ENCODE peak calls at places on chromosomes 3 and 15, in six cellular contexts. B is amniotic epithelial cell, Z is T-helper 2 cell, M is gastrocnemius medialis, D is A549, H is kidney. Y is an unnamed sample.

GRCh38 chr15:20642054-20642767 is 100.6 kb upstream of the GOLGA6L6 start:
- DNase-seq in B (no peak), Z (no peak), M (no peak), D (no peak), H (no peak), Y (no peak)

GRCh38 chr3:14358426-14359211 is 43.8 kb upstream of the SLC6A6 start:
- DNase-seq in B (peak), Z (no peak), M (no peak), D (no peak), H (no peak), Y (no peak)

GRCh38 chr3:159263750-159264561 is 462.1 kb downstream of the MFSD1 start:
- DNase-seq in B (peak), Z (no peak), M (no peak), D (peak), H (no peak), Y (peak)

GRCh38 chr15:39625856-39626255 is 45.0 kb downstream of the THBS1 start:
- DNase-seq in B (peak), Z (no peak), M (no peak), D (no peak), H (no peak), Y (no peak)

GRCh38 chr3:78736863-78737262 is 1030.9 kb downstream of the ROBO1 start:
- DNase-seq in B (peak), Z (no peak), M (no peak), D (no peak), H (no peak), Y (no peak)

GRCh38 chr3:58041182-58041825 is 33.1 kb downstream of the FLNB start:
- DNase-seq in B (peak), Z (no peak), M (no peak), D (no peak), H (no peak), Y (no peak)

GRCh38 chr3:5796541-5796940 is 609.0 kb downstream of the EDEM1 start:
- DNase-seq in B (no peak), Z (no peak), M (no peak), D (no peak), H (no peak), Y (no peak)

GRCh38 chr3:94811836-94812235 is 749.0 kb downstream of the NSUN3 start:
- DNase-seq in B (no peak), Z (no peak), M (no peak), D (no peak), H (no peak), Y (no peak)

GRCh38 chr3:5250467-5251195 is 63.1 kb downstream of the EDEM1 start:
- DNase-seq in B (no peak), Z (no peak), M (no peak), D (no peak), H (no peak), Y (no peak)

GRCh38 chr3:167983583-167983982 is 112.1 kb downstream of the GOLIM4 start:
- DNase-seq in B (no peak), Z (no peak), M (no peak), D (no peak), H (no peak), Y (no peak)

GRCh38 chr15:66293419-66294156 is at the start of gene DIS3L:
- DNase-seq in B (peak), Z (peak), M (peak), D (peak), H (peak), Y (peak)

GRCh38 chr15:68276668-68277067 is 877 bp upstream of the FEM1B start:
- DNase-seq in B (no peak), Z (no peak), M (no peak), D (no peak), H (no peak), Y (no peak)

GRCh38 chr15:55902975-55903374 is 90.4 kb downstream of the NEDD4 start:
- DNase-seq in B (no peak), Z (no peak), M (no peak), D (no peak), H (no peak), Y (no peak)

GRCh38 chr3:27632431-27633223 is 89.5 kb downstream of the EOMES start:
- DNase-seq in B (peak), Z (peak), M (no peak), D (peak), H (peak), Y (peak)

GRCh38 chr15:81293728-81294500 is 30.0 kb downstream of the STARD5 start:
- DNase-seq in B (no peak), Z (peak), M (no peak), D (no peak), H (no peak), Y (peak)

GRCh38 chr15:54045397-54045796 is 67.2 kb downstream of the UNC13C start:
- DNase-seq in B (no peak), Z (no peak), M (no peak), D (no peak), H (no peak), Y (no peak)

GRCh38 chr15:78739996-78740903 is 71.0 kb downstream of the ADAMTS7 start:
- DNase-seq in B (peak), Z (no peak), M (no peak), D (no peak), H (peak), Y (peak)

GRCh38 chr15:79311901-79312553 is 1.1 kb downstream of the TMED3 start:
- DNase-seq in B (no peak), Z (no peak), M (no peak), D (no peak), H (no peak), Y (no peak)

GRCh38 chr3:169453256-169454059 is 210.1 kb downstream of the MECOM start:
- DNase-seq in B (no peak), Z (no peak), M (no peak), D (no peak), H (no peak), Y (no peak)

GRCh38 chr3:160486459-160486869 is 36.9 kb upstream of the TRIM59 start:
- DNase-seq in B (peak), Z (no peak), M (no peak), D (no peak), H (no peak), Y (peak)

GRCh38 chr3:132145833-132146232 is 111.0 kb upstream of the CPNE4 start:
- DNase-seq in B (no peak), Z (no peak), M (no peak), D (no peak), H (no peak), Y (no peak)

GRCh38 chr3:178777718-178778411 is 241.6 kb downstream of the KCNMB2 start:
- DNase-seq in B (peak), Z (no peak), M (no peak), D (no peak), H (no peak), Y (no peak)

Y was measured in MM.1S.